ENCODE peak calls at places on chromosome 22, in eight cellular contexts. D, I, V, A, K, O, W and G are unnamed samples.
A peak's percentile ranks its signal among the peaks of the same experiment; 100 is the strongest.

GRCh38 chr22:30921108-30921507 is 47.5 kb downstream of the MORC2 start:
- DNase-seq in D (no peak), I (no peak), V (no peak), A (no peak), K (no peak), O (peak; percentile 41), W (peak; percentile 35), G (no peak)

GRCh38 chr22:32354360-32355351 is 3.0 kb upstream of the RFPL3 start:
- DNase-seq in D (peak; percentile 15), I (peak; percentile 13), V (peak; percentile 53), A (peak; percentile 49), K (peak; percentile 49), O (peak; percentile 1), W (peak; percentile 51), G (peak; percentile 92)

GRCh38 chr22:36565686-36566085 is 36.7 kb upstream of the EIF3D start:
- DNase-seq in D (no peak), I (peak; percentile 8), V (no peak), A (peak; percentile 57), K (no peak), O (no peak), W (peak; percentile 37), G (peak; percentile 87)

GRCh38 chr22:30863161-30863833 is 105.3 kb downstream of the MORC2 start:
- DNase-seq in D (no peak), I (peak; percentile 23), V (peak; percentile 62), A (no peak), K (no peak), O (no peak), W (no peak), G (peak; percentile 66)

GRCh38 chr22:30004689-30005088 is 75.6 kb upstream of the HORMAD2 start:
- DNase-seq in D (no peak), I (no peak), V (no peak), A (no peak), K (no peak), O (no peak), W (peak; percentile 43), G (no peak)

GRCh38 chr22:30262917-30263741 is 3.5 kb downstream of the OSM start:
- DNase-seq in D (peak; percentile 65), I (no peak), V (peak; percentile 95), A (peak; percentile 72), K (no peak), O (peak; percentile 80), W (peak; percentile 68), G (peak; percentile 93)

GRCh38 chr22:23242473-23243001 is 62.2 kb downstream of the BCR start:
- DNase-seq in D (no peak), I (peak; percentile 36), V (peak; percentile 95), A (no peak), K (no peak), O (no peak), W (no peak), G (peak; percentile 84)

GRCh38 chr22:45318168-45318557 is 8.4 kb downstream of the FAM118A start:
- DNase-seq in D (peak; percentile 93), I (peak; percentile 91), V (peak; percentile 72), A (no peak), K (no peak), O (peak; percentile 34), W (peak; percentile 94), G (peak; percentile 93)

GRCh38 chr22:37174964-37175363 is 13.1 kb downstream of the C1QTNF6 start:
- DNase-seq in D (no peak), I (no peak), V (no peak), A (no peak), K (no peak), O (no peak), W (no peak), G (no peak)

GRCh38 chr22:35375031-35375430 is 5.9 kb upstream of the HMOX1 start:
- DNase-seq in D (peak; percentile 29), I (peak; percentile 83), V (no peak), A (peak; percentile 26), K (no peak), O (no peak), W (peak; percentile 77), G (peak; percentile 81)

GRCh38 chr22:25395915-25396314 is 168.6 kb upstream of the GRK3 start:
- DNase-seq in D (no peak), I (no peak), V (no peak), A (no peak), K (no peak), O (no peak), W (no peak), G (no peak)
- H4K20me1 ChIP-seq in D (no peaks in the 10 kb centered on the region), I (peaks cover 85% of the 10 kb centered on the region), V (peaks cover 31% of the 10 kb centered on the region), A (peaks cover 55% of the 10 kb centered on the region), K (peaks cover 4% of the 10 kb centered on the region), O (peaks cover 4% of the 10 kb centered on the region), W (peaks cover 6% of the 10 kb centered on the region), G (peaks cover 70% of the 10 kb centered on the region)

DNA sequence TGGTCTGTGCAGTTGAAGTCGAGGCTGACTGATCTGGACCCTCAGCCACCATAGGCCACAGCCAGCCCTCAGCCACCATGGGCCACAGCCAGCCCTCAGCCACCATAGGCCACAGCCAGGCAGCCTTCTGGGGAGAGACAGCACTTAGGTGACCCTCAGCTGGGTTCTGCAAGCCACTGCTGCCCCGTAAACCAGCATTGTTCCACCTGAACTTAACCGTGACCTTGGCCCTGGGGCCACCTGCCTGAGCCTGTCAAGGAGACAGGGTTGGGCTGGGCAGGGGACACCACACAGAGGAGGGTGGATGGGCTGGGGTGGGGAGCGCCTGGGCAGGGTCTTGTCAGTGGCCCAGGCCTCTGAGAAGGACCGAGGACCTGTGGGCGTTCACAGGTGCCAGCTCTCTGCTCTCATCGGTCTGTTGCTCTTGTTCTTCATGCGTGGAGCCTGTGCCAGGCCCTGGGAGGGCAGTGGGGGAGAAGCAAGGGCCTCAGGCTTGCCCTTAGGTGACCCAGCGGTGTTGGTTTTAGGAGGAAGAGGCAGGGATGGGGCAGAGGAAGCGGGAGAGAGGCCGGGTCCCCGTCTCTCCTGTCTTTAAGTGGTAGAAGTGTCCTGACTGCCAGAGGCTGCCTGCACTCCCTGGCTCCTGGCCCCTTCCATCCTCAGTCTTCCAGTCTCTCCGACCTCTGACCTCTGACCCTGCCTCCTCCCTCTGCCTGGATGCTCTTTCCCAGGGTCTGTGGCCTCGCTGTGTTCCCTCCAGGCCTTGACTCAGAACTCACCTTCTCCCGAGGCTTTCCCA is 36.9 kb downstream of the GRAMD4 start:
- DNase-seq in D (no peak), I (no peak), V (no peak), A (no peak), K (no peak), O (no peak), W (no peak), G (no peak)
- H4K20me1 ChIP-seq in D (no peaks in the 10 kb centered on the region), I (peaks cover 56% of the 10 kb centered on the region), V (no peaks in the 10 kb centered on the region), A (no peaks in the 10 kb centered on the region), K (no peaks in the 10 kb centered on the region), O (no peaks in the 10 kb centered on the region), W (no peaks in the 10 kb centered on the region), G (peaks cover 33% of the 10 kb centered on the region)

DNA sequence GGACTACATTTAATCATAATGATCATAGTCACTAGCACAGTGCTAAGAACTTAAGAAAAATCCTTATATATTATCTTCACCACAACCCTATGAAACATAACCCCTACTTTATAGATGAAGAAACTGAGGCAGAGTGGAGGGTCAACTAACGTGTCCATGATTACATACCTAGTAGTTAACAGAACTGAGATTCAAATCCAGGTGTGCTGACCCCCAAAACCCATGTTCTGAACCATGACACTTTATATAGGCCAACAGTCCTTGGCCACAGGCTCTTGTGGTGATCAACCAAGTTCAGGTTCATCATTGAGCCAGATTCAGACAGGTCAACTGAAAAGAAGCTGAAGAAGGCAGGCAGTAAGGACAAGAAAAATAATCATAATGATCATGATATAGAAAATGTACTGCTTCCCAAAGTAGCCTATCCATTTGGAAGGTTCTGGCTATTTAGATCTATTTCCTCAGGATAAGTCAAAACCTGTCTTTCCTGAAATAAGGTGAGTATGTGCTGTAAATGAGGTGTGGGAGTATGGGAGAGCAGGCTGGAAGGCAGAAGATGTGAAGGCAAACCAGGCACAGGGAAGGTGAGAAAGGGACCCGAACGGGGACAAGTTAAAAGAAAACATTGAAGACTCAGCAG is 39.7 kb downstream of the MAPK1 start:
- DNase-seq in D (no peak), I (no peak), V (no peak), A (peak; percentile 15), K (no peak), O (no peak), W (no peak), G (no peak)
- H4K20me1 ChIP-seq in D (peaks cover 6% of the 10 kb centered on the region), I (peaks cover 97% of the 10 kb centered on the region), V (peaks cover 71% of the 10 kb centered on the region), A (peaks cover 32% of the 10 kb centered on the region), K (peaks cover 6% of the 10 kb centered on the region), O (peaks cover 18% of the 10 kb centered on the region), W (peaks cover 63% of the 10 kb centered on the region), G (peaks cover 83% of the 10 kb centered on the region)

DNA sequence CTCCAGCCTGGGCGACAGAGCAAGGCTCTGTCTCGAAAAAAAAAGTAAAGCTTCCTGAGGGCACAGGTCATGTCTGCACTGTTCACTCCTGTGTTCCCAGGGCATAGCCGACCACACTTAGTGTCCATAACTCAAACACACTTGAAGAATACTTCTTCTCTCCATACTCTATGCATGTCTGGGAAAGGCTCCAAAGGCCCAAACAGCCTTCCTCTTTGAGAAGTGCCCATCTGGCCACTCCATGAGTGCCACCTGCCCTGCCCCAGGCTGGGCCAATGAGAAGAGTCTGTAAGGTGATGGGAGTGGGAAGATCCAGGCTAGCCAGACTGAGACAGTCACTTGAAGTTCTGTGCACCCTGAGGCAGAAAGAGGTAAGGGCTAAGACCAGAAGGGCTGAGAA is 24.7 kb downstream of the DGCR2 start:
- DNase-seq in D (no peak), I (no peak), V (no peak), A (no peak), K (no peak), O (no peak), W (no peak), G (no peak)
- H4K20me1 ChIP-seq in D (no peaks in the 10 kb centered on the region), I (peaks cover 76% of the 10 kb centered on the region), V (peaks cover 34% of the 10 kb centered on the region), A (no peaks in the 10 kb centered on the region), K (no peaks in the 10 kb centered on the region), O (peaks cover 3% of the 10 kb centered on the region), W (peaks cover 5% of the 10 kb centered on the region), G (peaks cover 38% of the 10 kb centered on the region)

GRCh38 chr22:42950281-42950680 is 64.7 kb downstream of the PACSIN2 start:
- DNase-seq in D (no peak), I (no peak), V (no peak), A (no peak), K (no peak), O (no peak), W (no peak), G (no peak)
- H4K20me1 ChIP-seq in D (no peaks in the 10 kb centered on the region), I (peaks cover 89% of the 10 kb centered on the region), V (peaks cover 64% of the 10 kb centered on the region), A (no peaks in the 10 kb centered on the region), K (peaks cover 9% of the 10 kb centered on the region), O (no peaks in the 10 kb centered on the region), W (no peaks in the 10 kb centered on the region), G (peaks cover 73% of the 10 kb centered on the region)